ENCODE peak calls at places on chromosomes 2 and 18, in four cellular contexts. G, Z, K and B are unnamed samples.

GRCh38 chr2:18074476-18074875 is 196.0 kb downstream of the KCNS3 start:
- DNase-seq in Z (no peak), G (no peak), K (no peak), B (no peak)

GRCh38 chr2:187552959-187553681 is 1.1 kb downstream of the TFPI start:
- DNase-seq in K (no peak), Z (no peak), G (no peak), B (no peak)

GRCh38 chr2:145323512-145323911 is 803.6 kb upstream of the ZEB2 start:
- DNase-seq in K (no peak), Z (no peak), G (no peak), B (no peak)

GRCh38 chr2:128416781-128417180 is 98.1 kb upstream of the HS6ST1 start:
- DNase-seq in K (no peak), Z (no peak), G (peak), B (no peak)

GRCh38 chr18:4040391-4041172 is 414.5 kb downstream of the DLGAP1 start:
- DNase-seq in G (no peak), Z (no peak), K (no peak), B (no peak)

GRCh38 chr18:51907687-51908597 is 432.1 kb upstream of the DCC start:
- DNase-seq in G (no peak), K (no peak), Z (no peak), B (no peak)

GRCh38 chr2:61617610-61618009 is 79.5 kb upstream of the XPO1 start:
- DNase-seq in G (no peak), K (no peak), Z (no peak), B (no peak)

GRCh38 chr2:844725-845124 is 105.9 kb upstream of the SNTG2 start:
- DNase-seq in Z (no peak), K (no peak), G (no peak), B (no peak)

GRCh38 chr2:23757686-23758433 is 169.1 kb downstream of the ATAD2B start:
- DNase-seq in G (no peak), Z (no peak), K (no peak), B (no peak)

GRCh38 chr2:62406573-62407043 is 99.4 kb downstream of the TMEM17 start:
- DNase-seq in Z (no peak), K (peak), G (no peak), B (no peak)

DNA sequence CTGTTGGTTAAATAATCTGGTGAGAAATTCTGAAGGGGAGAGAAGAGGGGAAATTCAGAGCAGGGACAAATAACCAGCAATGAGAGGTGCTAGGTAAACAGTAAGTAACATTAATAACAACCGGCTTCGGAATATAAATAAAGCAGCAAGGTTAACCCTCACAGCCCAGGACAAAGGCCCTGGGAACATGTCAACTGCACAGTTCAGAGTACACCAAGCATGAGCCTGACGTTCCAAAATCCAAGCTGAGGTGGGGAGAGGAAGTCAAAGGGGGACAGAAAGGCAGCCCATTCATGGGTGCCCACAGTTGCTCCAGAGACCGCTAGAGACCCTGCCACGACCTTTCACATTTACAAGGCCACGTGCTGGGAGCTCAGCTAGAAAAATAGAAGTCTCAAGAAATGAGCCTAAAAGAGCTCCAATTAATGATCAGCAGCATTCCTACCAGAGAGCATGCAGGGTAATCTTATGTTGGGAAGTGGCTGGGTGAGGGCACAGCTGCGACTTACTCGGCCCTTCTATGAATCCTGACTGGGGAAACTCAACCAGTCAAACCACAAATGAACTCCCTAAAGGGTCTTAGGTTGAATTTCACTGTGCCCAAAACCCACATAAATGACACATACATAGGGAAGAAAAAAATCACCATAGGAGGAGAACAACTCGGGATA is 55.1 kb downstream of the UXS1 start:
- DNase-seq in G (no peak), K (no peak), Z (no peak), B (no peak)
- H3K4me3 ChIP-seq in G (no peak), K (no peak), Z (no peak), B (no peak)

GRCh38 chr2:134253117-134253704 is 661 bp upstream of the MGAT5 start:
- DNase-seq in Z (no peak), K (no peak), G (no peak), B (no peak)
- H3K4me3 ChIP-seq in Z (no peak), K (no peak), G (no peak), B (no peak)

GRCh38 chr18:35040638-35040987 is 600 bp upstream of the MAPRE2 start:
- DNase-seq in K (no peak), G (no peak), Z (no peak), B (no peak)
- H3K4me3 ChIP-seq in K (peak), G (peak), Z (peak), B (peak)

GRCh38 chr2:170712653-170713279 is 2.4 kb upstream of the SP5 start:
- DNase-seq in G (no peak), Z (no peak), K (no peak), B (no peak)

GRCh38 chr2:170710609-170710979 is 4.5 kb upstream of the SP5 start:
- DNase-seq in Z (no peak), G (no peak), K (no peak), B (no peak)

GRCh38 chr2:170711196-170711773 is 3.9 kb upstream of the SP5 start:
- DNase-seq in K (no peak), Z (no peak), G (no peak), B (no peak)

GRCh38 chr2:170713280-170714155 is 1.6 kb upstream of the SP5 start:
- DNase-seq in G (no peak), K (peak), Z (peak), B (peak)

GRCh38 chr2:170711774-170712652 is 3.1 kb upstream of the SP5 start:
- DNase-seq in G (no peak), Z (no peak), K (peak), B (peak)
- H3K4me3 ChIP-seq in G (no peak), Z (no peak), K (peak), B (no peak)

GRCh38 chr2:132009874-132010521 is 151.8 kb downstream of the ANKRD30BL start:
- DNase-seq in Z (no peak), G (no peak), K (no peak), B (no peak)
- H3K4me3 ChIP-seq in Z (peak), G (no peak), K (no peak), B (no peak)

GRCh38 chr18:55779461-55779710 is 191.4 kb upstream of the TCF4 start:
- DNase-seq in K (no peak), G (peak), Z (peak), B (no peak)
- H3K4me3 ChIP-seq in K (peak), G (peak), Z (peak), B (peak)

GRCh38 chr2:196598412-196598811 is 41.1 kb upstream of the CCDC150 start:
- DNase-seq in Z (no peak), K (no peak), G (no peak), B (no peak)

GRCh38 chr2:196601430-196602306 is 37.8 kb upstream of the CCDC150 start:
- DNase-seq in G (peak), K (no peak), Z (peak), B (peak)

GRCh38 chr2:196597531-196597930 is 42.0 kb upstream of the CCDC150 start:
- DNase-seq in Z (no peak), K (no peak), G (no peak), B (no peak)

GRCh38 chr2:196594158-196594557 is 45.4 kb upstream of the CCDC150 start:
- DNase-seq in Z (no peak), K (no peak), G (no peak), B (no peak)

DNA sequence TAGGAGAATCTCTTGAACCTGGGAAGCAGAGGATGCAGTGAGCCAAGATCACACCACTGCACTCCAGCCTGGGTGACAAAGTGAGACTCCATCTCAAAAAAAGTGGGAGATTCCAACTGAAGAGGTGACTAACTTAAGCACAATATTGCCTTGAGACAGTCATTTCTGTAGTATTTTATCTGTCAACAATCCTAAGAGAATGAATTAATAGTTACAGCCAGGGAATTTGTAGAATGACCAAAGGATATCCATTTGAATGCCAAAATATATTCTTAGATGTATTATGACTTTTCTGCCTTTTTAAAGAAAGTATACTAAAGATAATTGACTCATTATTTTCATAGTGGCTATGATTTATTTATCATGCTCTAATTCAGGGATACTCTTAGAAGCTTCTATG is 40.7 kb upstream of the CCDC150 start:
- DNase-seq in G (no peak), K (no peak), Z (no peak), B (no peak)
- H3K4me3 ChIP-seq in G (no peak), K (no peak), Z (no peak), B (no peak)

DNA sequence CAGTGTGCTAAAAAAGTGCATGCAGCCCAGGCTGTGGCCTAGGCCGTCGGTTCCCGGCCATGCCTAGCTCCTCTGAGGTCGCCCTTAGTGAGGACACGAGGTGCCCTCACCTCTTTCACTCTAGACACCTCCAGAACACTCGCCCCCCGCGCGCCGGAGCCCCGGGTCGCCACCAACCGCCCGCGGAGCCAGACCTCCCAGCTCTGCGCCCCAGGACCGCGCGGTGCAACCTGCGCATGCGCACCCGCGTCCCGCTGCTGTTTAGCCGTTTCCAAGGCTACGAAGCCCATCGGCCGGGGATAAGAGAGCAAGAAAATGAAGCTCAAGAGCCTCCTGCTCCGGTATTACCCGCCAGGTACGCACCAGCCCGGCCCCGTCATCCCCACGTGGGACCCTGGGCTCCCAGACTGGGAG is at the start of gene DAW1:
- DNase-seq in Z (peak), G (peak), K (peak), B (no peak)
- H3K4me3 ChIP-seq in Z (peak), G (peak), K (peak), B (no peak)

GRCh38 chr18:13377496-13377895 is 158.9 kb downstream of the LDLRAD4 start:
- DNase-seq in K (no peak), G (no peak), Z (no peak), B (no peak)
- H3K4me3 ChIP-seq in K (no peak), G (no peak), Z (no peak), B (no peak)